ENCODE peak calls at places on chromosomes 11 and 22, in four cellular contexts. One of them, this sample, is unnamed.

GRCh38 chr22:46103181-46103580 is 47.1 kb upstream of the PPARA start:
- DNase-seq in gastrocnemius medialis: no peak
- DNase-seq in neuronal stem cell: no peak
- DNase-seq in astrocyte of the spinal cord: no peak
- DNase-seq in this sample: no peak

GRCh38 chr11:65580031-65580692 is 4.3 kb downstream of the EHBP1L1 start:
- DNase-seq in gastrocnemius medialis: no peak
- DNase-seq in neuronal stem cell: no peak
- DNase-seq in astrocyte of the spinal cord: no peak
- DNase-seq in this sample: no peak

GRCh38 chr11:100151944-100152343 is 535.1 kb upstream of the ARHGAP42 start:
- DNase-seq in gastrocnemius medialis: peak
- DNase-seq in neuronal stem cell: no peak
- DNase-seq in astrocyte of the spinal cord: peak
- DNase-seq in this sample: no peak

GRCh38 chr11:69297926-69298777 is 4.2 kb downstream of the MYEOV start:
- DNase-seq in gastrocnemius medialis: peak
- DNase-seq in neuronal stem cell: no peak
- DNase-seq in astrocyte of the spinal cord: peak
- DNase-seq in this sample: no peak

GRCh38 chr22:20978419-20978818 is 3.7 kb upstream of the LZTR1 start:
- DNase-seq in gastrocnemius medialis: no peak
- DNase-seq in neuronal stem cell: no peak
- DNase-seq in astrocyte of the spinal cord: no peak
- DNase-seq in this sample: no peak

GRCh38 chr11:27218498-27219038 is 144.4 kb downstream of the CCDC34 start:
- DNase-seq in gastrocnemius medialis: no peak
- DNase-seq in neuronal stem cell: no peak
- DNase-seq in astrocyte of the spinal cord: peak
- DNase-seq in this sample: no peak

GRCh38 chr22:30878516-30879365 is 89.8 kb downstream of the MORC2 start:
- DNase-seq in gastrocnemius medialis: no peak
- DNase-seq in neuronal stem cell: no peak
- DNase-seq in astrocyte of the spinal cord: no peak
- DNase-seq in this sample: no peak

GRCh38 chr22:27399161-27399560 is 402.4 kb downstream of the MN1 start:
- DNase-seq in gastrocnemius medialis: no peak
- DNase-seq in neuronal stem cell: no peak
- DNase-seq in astrocyte of the spinal cord: no peak
- DNase-seq in this sample: no peak

GRCh38 chr11:8671242-8671641 is 11.2 kb downstream of the TRIM66 start:
- DNase-seq in gastrocnemius medialis: peak
- DNase-seq in neuronal stem cell: peak
- DNase-seq in astrocyte of the spinal cord: peak
- DNase-seq in this sample: peak

GRCh38 chr11:75851203-75851602 is 36.2 kb downstream of the UVRAG start:
- DNase-seq in gastrocnemius medialis: no peak
- DNase-seq in neuronal stem cell: no peak
- DNase-seq in astrocyte of the spinal cord: no peak
- DNase-seq in this sample: no peak

GRCh38 chr11:112795896-112796686 is 165.1 kb upstream of the NCAM1 start:
- DNase-seq in gastrocnemius medialis: peak
- DNase-seq in neuronal stem cell: no peak
- DNase-seq in astrocyte of the spinal cord: no peak
- DNase-seq in this sample: peak

GRCh38 chr11:47941907-47942558 is 38.3 kb upstream of the PTPRJ start:
- DNase-seq in gastrocnemius medialis: no peak
- DNase-seq in neuronal stem cell: no peak
- DNase-seq in astrocyte of the spinal cord: no peak
- DNase-seq in this sample: no peak

GRCh38 chr11:32478277-32478731 is 43.0 kb upstream of the WT1 start:
- DNase-seq in gastrocnemius medialis: no peak
- DNase-seq in neuronal stem cell: no peak
- DNase-seq in astrocyte of the spinal cord: no peak
- DNase-seq in this sample: peak

GRCh38 chr11:24132471-24132870 is 364.4 kb upstream of the LUZP2 start:
- DNase-seq in gastrocnemius medialis: no peak
- DNase-seq in neuronal stem cell: no peak
- DNase-seq in astrocyte of the spinal cord: no peak
- DNase-seq in this sample: no peak

GRCh38 chr11:79167510-79168188 is 273.2 kb downstream of the TENM4 start:
- DNase-seq in gastrocnemius medialis: no peak
- DNase-seq in neuronal stem cell: no peak
- DNase-seq in astrocyte of the spinal cord: no peak
- DNase-seq in this sample: no peak

GRCh38 chr11:14015711-14016110 is 53.2 kb downstream of the SPON1 start:
- DNase-seq in gastrocnemius medialis: no peak
- DNase-seq in neuronal stem cell: peak
- DNase-seq in astrocyte of the spinal cord: peak
- DNase-seq in this sample: no peak

GRCh38 chr22:24471570-24471969 is 23.6 kb upstream of the UPB1 start:
- DNase-seq in gastrocnemius medialis: peak
- DNase-seq in neuronal stem cell: no peak
- DNase-seq in astrocyte of the spinal cord: peak
- DNase-seq in this sample: peak

GRCh38 chr22:34454598-34454997 is 534.3 kb upstream of the LARGE1 start:
- DNase-seq in gastrocnemius medialis: no peak
- DNase-seq in neuronal stem cell: no peak
- DNase-seq in astrocyte of the spinal cord: no peak
- DNase-seq in this sample: no peak

GRCh38 chr22:38540731-38541130 is 29.3 kb downstream of the DMC1 start:
- DNase-seq in gastrocnemius medialis: no peak
- DNase-seq in neuronal stem cell: no peak
- DNase-seq in astrocyte of the spinal cord: no peak
- DNase-seq in this sample: no peak

GRCh38 chr11:50186146-50186545 is 153.5 kb downstream of the OR4C45 start:
- DNase-seq in gastrocnemius medialis: no peak
- DNase-seq in neuronal stem cell: no peak
- DNase-seq in astrocyte of the spinal cord: no peak
- DNase-seq in this sample: no peak

GRCh38 chr11:84316866-84317560 is 1030.8 kb upstream of the CCDC90B start:
- DNase-seq in gastrocnemius medialis: no peak
- DNase-seq in neuronal stem cell: peak
- DNase-seq in astrocyte of the spinal cord: peak
- DNase-seq in this sample: no peak

GRCh38 chr11:7077101-7077500 is 11.7 kb upstream of the RBMXL2 start:
- DNase-seq in gastrocnemius medialis: no peak
- DNase-seq in neuronal stem cell: peak
- DNase-seq in astrocyte of the spinal cord: no peak
- DNase-seq in this sample: no peak

GRCh38 chr22:25492162-25492561 is 72.3 kb upstream of the GRK3 start:
- DNase-seq in gastrocnemius medialis: no peak
- DNase-seq in neuronal stem cell: no peak
- DNase-seq in astrocyte of the spinal cord: no peak
- DNase-seq in this sample: no peak

GRCh38 chr11:59173080-59173963 is 1.4 kb downstream of the DTX4 start:
- DNase-seq in gastrocnemius medialis: no peak
- DNase-seq in neuronal stem cell: no peak
- DNase-seq in astrocyte of the spinal cord: no peak
- DNase-seq in this sample: peak

GRCh38 chr22:49469896-49470740 is 357.6 kb downstream of the BRD1 start:
- DNase-seq in gastrocnemius medialis: no peak
- DNase-seq in neuronal stem cell: no peak
- DNase-seq in astrocyte of the spinal cord: no peak
- DNase-seq in this sample: no peak

GRCh38 chr11:17992916-17993315 is 19.9 kb downstream of the SERGEF start:
- DNase-seq in gastrocnemius medialis: no peak
- DNase-seq in neuronal stem cell: no peak
- DNase-seq in astrocyte of the spinal cord: no peak
- DNase-seq in this sample: no peak

GRCh38 chr11:72580648-72580950 is 93.6 kb downstream of the PDE2A start:
- DNase-seq in gastrocnemius medialis: no peak
- DNase-seq in neuronal stem cell: no peak
- DNase-seq in astrocyte of the spinal cord: no peak
- DNase-seq in this sample: no peak

GRCh38 chr11:66852466-66853241 is 4.2 kb upstream of the LRFN4 start:
- DNase-seq in gastrocnemius medialis: peak
- DNase-seq in neuronal stem cell: no peak
- DNase-seq in astrocyte of the spinal cord: no peak
- DNase-seq in this sample: no peak

GRCh38 chr11:115217726-115218311 is 286.4 kb downstream of the CADM1 start:
- DNase-seq in gastrocnemius medialis: no peak
- DNase-seq in neuronal stem cell: no peak
- DNase-seq in astrocyte of the spinal cord: no peak
- DNase-seq in this sample: no peak

GRCh38 chr11:75270896-75271415 is 30.4 kb downstream of the TPBGL start:
- DNase-seq in gastrocnemius medialis: peak
- DNase-seq in neuronal stem cell: no peak
- DNase-seq in astrocyte of the spinal cord: no peak
- DNase-seq in this sample: no peak

GRCh38 chr11:83044958-83045712 is 26.6 kb downstream of the RAB30 start:
- DNase-seq in gastrocnemius medialis: no peak
- DNase-seq in neuronal stem cell: no peak
- DNase-seq in astrocyte of the spinal cord: peak
- DNase-seq in this sample: no peak

GRCh38 chr11:95503047-95503446 is 272.0 kb upstream of the SESN3 start:
- DNase-seq in gastrocnemius medialis: no peak
- DNase-seq in neuronal stem cell: no peak
- DNase-seq in astrocyte of the spinal cord: peak
- DNase-seq in this sample: no peak

GRCh38 chr11:128956401-128957203 is 13.9 kb upstream of the TP53AIP1 start:
- DNase-seq in gastrocnemius medialis: no peak
- DNase-seq in neuronal stem cell: peak
- DNase-seq in astrocyte of the spinal cord: peak
- DNase-seq in this sample: no peak

GRCh38 chr22:18034076-18034475 is 9.7 kb upstream of the MICAL3 start:
- DNase-seq in gastrocnemius medialis: no peak
- DNase-seq in neuronal stem cell: no peak
- DNase-seq in astrocyte of the spinal cord: no peak
- DNase-seq in this sample: no peak

GRCh38 chr11:72578541-72578940 is 95.7 kb downstream of the PDE2A start:
- DNase-seq in gastrocnemius medialis: peak
- DNase-seq in neuronal stem cell: no peak
- DNase-seq in astrocyte of the spinal cord: no peak
- DNase-seq in this sample: no peak

GRCh38 chr11:67054851-67055523 is 1.7 kb upstream of the RHOD start:
- DNase-seq in gastrocnemius medialis: peak
- DNase-seq in neuronal stem cell: no peak
- DNase-seq in astrocyte of the spinal cord: peak
- DNase-seq in this sample: no peak

GRCh38 chr11:73344191-73344607 is 32.0 kb upstream of the RELT start:
- DNase-seq in gastrocnemius medialis: no peak
- DNase-seq in neuronal stem cell: no peak
- DNase-seq in astrocyte of the spinal cord: no peak
- DNase-seq in this sample: peak

GRCh38 chr11:47101452-47101851 is 75.2 kb downstream of the ARFGAP2 start:
- DNase-seq in gastrocnemius medialis: no peak
- DNase-seq in neuronal stem cell: no peak
- DNase-seq in astrocyte of the spinal cord: no peak
- DNase-seq in this sample: no peak

GRCh38 chr11:90391756-90392155 is 168.9 kb upstream of the CHORDC1 start:
- DNase-seq in gastrocnemius medialis: no peak
- DNase-seq in neuronal stem cell: no peak
- DNase-seq in astrocyte of the spinal cord: no peak
- DNase-seq in this sample: no peak

GRCh38 chr11:69131644-69132300 is 24.0 kb upstream of the SMIM38 start:
- DNase-seq in gastrocnemius medialis: no peak
- DNase-seq in neuronal stem cell: peak
- DNase-seq in astrocyte of the spinal cord: peak
- DNase-seq in this sample: peak

DNA sequence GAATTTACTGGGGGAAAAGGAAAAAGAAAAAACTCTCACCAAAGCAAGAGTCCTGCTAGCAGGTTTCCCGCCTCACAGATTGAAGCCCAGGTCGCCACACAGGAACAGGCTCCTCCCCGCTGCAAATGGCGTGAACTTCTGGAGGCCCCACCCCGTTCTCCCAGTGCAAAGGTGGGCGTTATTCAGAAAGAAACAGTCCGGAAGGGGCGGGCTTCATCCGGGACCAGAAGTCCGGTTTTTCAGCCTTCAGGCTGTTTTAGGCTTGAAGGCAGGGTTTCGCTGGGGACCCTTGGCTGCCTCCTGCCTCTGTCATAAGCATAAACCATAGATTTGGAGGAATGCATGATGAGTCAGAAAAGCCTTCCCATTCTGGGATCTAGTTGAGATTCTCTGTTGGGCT is 148.3 kb upstream of the POU2AF2 start:
- DNase-seq in gastrocnemius medialis: no peak
- DNase-seq in neuronal stem cell: no peak
- DNase-seq in astrocyte of the spinal cord: peak
- DNase-seq in this sample: peak
- H3K4me3 ChIP-seq in gastrocnemius medialis: no peak
- H3K4me3 ChIP-seq in neuronal stem cell: no peak
- H3K4me3 ChIP-seq in astrocyte of the spinal cord: peak
- H3K4me3 ChIP-seq in this sample: no peak

DNA sequence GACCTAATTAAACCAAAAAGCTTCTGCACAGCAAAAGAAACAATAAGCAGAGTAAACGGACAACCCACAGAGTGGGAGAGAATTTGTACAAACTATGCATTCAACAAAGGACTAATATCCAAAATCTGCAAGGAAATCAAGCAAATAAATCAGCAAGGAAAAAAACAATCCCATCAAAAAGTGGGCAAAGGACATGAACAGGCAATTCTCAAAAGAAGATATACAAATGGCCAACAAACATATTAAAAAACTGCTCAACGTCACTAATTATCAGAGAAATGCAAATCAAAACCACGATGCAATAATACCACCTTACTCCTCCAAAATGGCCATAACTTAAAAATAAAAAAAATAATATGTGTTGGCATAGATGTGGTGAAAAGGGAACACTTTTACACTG is 5.2 kb downstream of the PLAAT5 start:
- DNase-seq in gastrocnemius medialis: no peak
- DNase-seq in neuronal stem cell: no peak
- DNase-seq in astrocyte of the spinal cord: no peak
- DNase-seq in this sample: no peak
- H3K4me3 ChIP-seq in gastrocnemius medialis: no peak
- H3K4me3 ChIP-seq in neuronal stem cell: no peak
- H3K4me3 ChIP-seq in astrocyte of the spinal cord: no peak
- H3K4me3 ChIP-seq in this sample: no peak

DNA sequence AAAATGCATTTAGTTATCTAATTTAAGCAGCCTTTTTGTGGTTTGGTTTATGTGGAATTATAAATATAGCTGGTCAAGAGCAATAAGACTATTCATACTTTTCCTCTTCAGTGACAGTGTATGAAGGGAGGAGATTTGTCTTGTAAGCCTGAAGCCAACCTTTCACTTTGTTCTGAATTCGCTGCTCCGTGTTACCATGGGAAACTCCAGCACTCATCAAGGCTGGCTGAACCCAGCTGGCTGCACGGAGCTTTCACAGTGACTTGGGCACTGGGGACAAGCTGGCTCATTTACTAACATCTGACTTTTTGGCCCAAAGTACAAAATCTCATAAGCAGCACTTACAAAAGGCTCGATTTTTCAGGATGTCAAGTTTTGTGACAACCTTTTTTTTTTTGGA is 120.4 kb upstream of the GRIA4 start:
- DNase-seq in gastrocnemius medialis: no peak
- DNase-seq in neuronal stem cell: peak
- DNase-seq in astrocyte of the spinal cord: peak
- DNase-seq in this sample: no peak
- H3K4me3 ChIP-seq in gastrocnemius medialis: no peak
- H3K4me3 ChIP-seq in neuronal stem cell: no peak
- H3K4me3 ChIP-seq in astrocyte of the spinal cord: no peak
- H3K4me3 ChIP-seq in this sample: no peak

GRCh38 chr11:71252782-71253730 is 679 bp upstream of the SHANK2 start:
- DNase-seq in gastrocnemius medialis: no peak
- DNase-seq in neuronal stem cell: no peak
- DNase-seq in astrocyte of the spinal cord: peak
- DNase-seq in this sample: no peak
- H3K4me3 ChIP-seq in gastrocnemius medialis: peak
- H3K4me3 ChIP-seq in neuronal stem cell: peak
- H3K4me3 ChIP-seq in astrocyte of the spinal cord: peak
- H3K4me3 ChIP-seq in this sample: peak

GRCh38 chr11:2459016-2459725 is 14.4 kb downstream of the KCNQ1 start:
- DNase-seq in gastrocnemius medialis: no peak
- DNase-seq in neuronal stem cell: no peak
- DNase-seq in astrocyte of the spinal cord: no peak
- DNase-seq in this sample: no peak
- H3K4me3 ChIP-seq in gastrocnemius medialis: no peak
- H3K4me3 ChIP-seq in neuronal stem cell: peak
- H3K4me3 ChIP-seq in astrocyte of the spinal cord: no peak
- H3K4me3 ChIP-seq in this sample: no peak